ENCODE peak calls at places on chromosomes 5 and 9, in four cellular contexts. One of them, this sample, is unnamed.

GRCh38 chr5:134255418-134256150 is 29.7 kb upstream of the PPP2CA start:
- DNase-seq in GM12878: no peak
- DNase-seq in H1: no peak
- DNase-seq in HepG2: no peak
- DNase-seq in this sample: no peak

GRCh38 chr5:62473209-62473608 is 60.6 kb downstream of the IPO11 start:
- DNase-seq in GM12878: no peak
- DNase-seq in HepG2: no peak
- DNase-seq in H1: no peak
- DNase-seq in this sample: no peak

GRCh38 chr5:83220331-83220730 is 143.0 kb downstream of the XRCC4 start:
- DNase-seq in H1: no peak
- DNase-seq in GM12878: no peak
- DNase-seq in HepG2: no peak
- DNase-seq in this sample: peak; percentile 62

GRCh38 chr5:97915101-97915500 is 732.1 kb upstream of the RIOK2 start:
- DNase-seq in H1: no peak
- DNase-seq in GM12878: no peak
- DNase-seq in HepG2: no peak
- DNase-seq in this sample: no peak

GRCh38 chr5:13921573-13921972 is 22.9 kb downstream of the DNAH5 start:
- DNase-seq in HepG2: no peak
- DNase-seq in GM12878: no peak
- DNase-seq in H1: no peak
- DNase-seq in this sample: no peak

GRCh38 chr5:126373621-126374416 is 49.4 kb upstream of the GRAMD2B start:
- DNase-seq in GM12878: no peak
- DNase-seq in H1: no peak
- DNase-seq in HepG2: no peak
- DNase-seq in this sample: no peak

GRCh38 chr5:16733597-16733996 is 116.8 kb upstream of the RETREG1 start:
- DNase-seq in HepG2: no peak
- DNase-seq in H1: no peak
- DNase-seq in GM12878: no peak
- DNase-seq in this sample: no peak

GRCh38 chr5:127757576-127757975 is 54.4 kb downstream of the CCDC192 start:
- DNase-seq in GM12878: peak; percentile 16
- DNase-seq in H1: no peak
- DNase-seq in HepG2: no peak
- DNase-seq in this sample: peak; percentile 28

GRCh38 chr9:133991964-133992779 is at the start of gene VAV2:
- DNase-seq in H1: peak; percentile 77
- DNase-seq in GM12878: no peak
- DNase-seq in HepG2: peak; percentile 48
- DNase-seq in this sample: peak; percentile 76

GRCh38 chr9:89579741-89580395 is 24.9 kb upstream of the GADD45G start:
- DNase-seq in HepG2: no peak
- DNase-seq in H1: no peak
- DNase-seq in GM12878: no peak
- DNase-seq in this sample: no peak

GRCh38 chr9:10005206-10005605 is 607.6 kb downstream of the PTPRD start:
- DNase-seq in GM12878: no peak
- DNase-seq in HepG2: no peak
- DNase-seq in H1: no peak
- DNase-seq in this sample: no peak

GRCh38 chr9:116163293-116164055 is 9.9 kb downstream of the PAPPA start:
- DNase-seq in H1: no peak
- DNase-seq in HepG2: peak; percentile 10
- DNase-seq in GM12878: no peak
- DNase-seq in this sample: no peak

GRCh38 chr5:82480331-82480730 is 202.2 kb upstream of the RPS23 start:
- DNase-seq in GM12878: no peak
- DNase-seq in HepG2: no peak
- DNase-seq in H1: no peak
- DNase-seq in this sample: no peak

GRCh38 chr9:110979636-110980035 is 58.6 kb downstream of the LPAR1 start:
- DNase-seq in HepG2: no peak
- DNase-seq in H1: no peak
- DNase-seq in GM12878: no peak
- DNase-seq in this sample: no peak

GRCh38 chr9:15430920-15431844 is 8.5 kb downstream of the SNAPC3 start:
- DNase-seq in GM12878: no peak
- DNase-seq in H1: no peak
- DNase-seq in HepG2: no peak
- DNase-seq in this sample: peak; percentile 19

GRCh38 chr5:173420108-173420507 is 91.9 kb upstream of the STC2 start:
- DNase-seq in HepG2: no peak
- DNase-seq in H1: no peak
- DNase-seq in GM12878: no peak
- DNase-seq in this sample: peak; percentile 39

GRCh38 chr5:39164016-39164415 is 55.3 kb downstream of the FYB1 start:
- DNase-seq in H1: no peak
- DNase-seq in HepG2: no peak
- DNase-seq in GM12878: no peak
- DNase-seq in this sample: no peak

DNA sequence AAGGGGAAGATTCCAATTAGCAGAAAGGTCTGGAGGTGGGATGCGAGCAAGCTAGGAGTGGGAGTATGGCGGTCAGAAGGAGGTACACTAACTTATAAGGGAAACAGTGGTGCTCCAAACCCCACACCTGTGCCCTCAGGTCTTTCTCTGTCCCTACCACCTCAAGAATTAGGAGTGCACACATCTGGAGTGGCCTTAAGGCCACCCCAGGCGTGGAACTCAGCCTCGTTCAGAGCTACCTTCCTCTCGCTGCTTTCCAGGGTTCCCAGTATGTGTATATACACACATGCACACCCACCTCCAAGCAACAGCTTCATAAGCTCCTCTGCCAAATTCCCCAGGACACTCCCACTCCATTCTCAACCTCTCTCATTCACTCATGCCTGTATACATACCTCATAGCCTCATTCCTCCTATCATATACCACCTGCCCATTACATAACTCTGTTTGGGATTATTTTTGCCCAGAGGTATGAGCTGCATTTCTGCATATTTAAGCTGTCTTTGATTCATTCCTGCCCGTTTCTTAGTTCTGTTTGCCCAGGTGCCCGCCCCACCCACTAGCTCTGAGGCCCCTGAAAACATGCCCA is 118.7 kb downstream of the PSD2 start:
- DNase-seq in HepG2: no peak
- DNase-seq in H1: peak; percentile 32
- DNase-seq in GM12878: no peak
- DNase-seq in this sample: no peak
- TF ChIP-seq TCF12 in HepG2: no peak
- TF ChIP-seq TCF12 in H1: no peak
- TF ChIP-seq TCF12 in GM12878: no peak
- TF ChIP-seq TCF12 in this sample: no peak

GRCh38 chr5:54743581-54743980 is 226.0 kb downstream of the SNX18 start:
- DNase-seq in GM12878: no peak
- DNase-seq in H1: no peak
- DNase-seq in HepG2: no peak
- DNase-seq in this sample: no peak
- TF ChIP-seq TCF12 in GM12878: no peak
- TF ChIP-seq TCF12 in H1: no peak
- TF ChIP-seq TCF12 in HepG2: no peak
- TF ChIP-seq TCF12 in this sample: no peak

DNA sequence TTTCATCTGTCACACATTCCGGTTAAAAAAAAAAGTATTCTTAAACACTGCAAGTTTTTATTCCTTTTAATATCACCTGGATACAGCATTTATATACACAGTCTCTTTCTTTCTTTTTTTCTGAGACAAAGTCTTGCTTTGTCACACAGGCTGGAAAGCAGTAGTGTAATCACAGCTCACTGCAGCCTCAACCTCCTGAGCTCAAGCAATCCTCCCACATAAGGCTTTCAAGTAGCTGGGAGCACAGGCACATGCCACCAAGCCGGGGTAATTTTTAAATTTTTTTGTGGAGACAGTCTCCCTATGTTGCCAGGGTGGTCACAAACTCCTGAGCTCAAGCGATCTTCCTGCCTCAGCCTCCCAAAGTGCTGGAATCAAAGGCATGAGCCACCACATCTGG is 13.9 kb downstream of the KIF20A start:
- DNase-seq in GM12878: no peak
- DNase-seq in H1: no peak
- DNase-seq in HepG2: no peak
- DNase-seq in this sample: no peak
- TF ChIP-seq TCF12 in GM12878: no peak
- TF ChIP-seq TCF12 in H1: no peak
- TF ChIP-seq TCF12 in HepG2: no peak
- TF ChIP-seq TCF12 in this sample: no peak

GRCh38 chr9:75047506-75047905 is 19.4 kb upstream of the CARNMT1 start:
- DNase-seq in HepG2: no peak
- DNase-seq in H1: no peak
- DNase-seq in GM12878: no peak
- DNase-seq in this sample: no peak

GRCh38 chr9:75051285-75051684 is 23.2 kb upstream of the CARNMT1 start:
- DNase-seq in GM12878: no peak
- DNase-seq in H1: no peak
- DNase-seq in HepG2: no peak
- DNase-seq in this sample: no peak

GRCh38 chr9:75041041-75041440 is 12.9 kb upstream of the CARNMT1 start:
- DNase-seq in HepG2: no peak
- DNase-seq in H1: no peak
- DNase-seq in GM12878: no peak
- DNase-seq in this sample: no peak

GRCh38 chr9:75046725-75047345 is 18.7 kb upstream of the CARNMT1 start:
- DNase-seq in H1: no peak
- DNase-seq in GM12878: no peak
- DNase-seq in HepG2: no peak
- DNase-seq in this sample: no peak
- TF ChIP-seq TCF12 in H1: no peak
- TF ChIP-seq TCF12 in GM12878: no peak
- TF ChIP-seq TCF12 in HepG2: no peak
- TF ChIP-seq TCF12 in this sample: no peak

DNA sequence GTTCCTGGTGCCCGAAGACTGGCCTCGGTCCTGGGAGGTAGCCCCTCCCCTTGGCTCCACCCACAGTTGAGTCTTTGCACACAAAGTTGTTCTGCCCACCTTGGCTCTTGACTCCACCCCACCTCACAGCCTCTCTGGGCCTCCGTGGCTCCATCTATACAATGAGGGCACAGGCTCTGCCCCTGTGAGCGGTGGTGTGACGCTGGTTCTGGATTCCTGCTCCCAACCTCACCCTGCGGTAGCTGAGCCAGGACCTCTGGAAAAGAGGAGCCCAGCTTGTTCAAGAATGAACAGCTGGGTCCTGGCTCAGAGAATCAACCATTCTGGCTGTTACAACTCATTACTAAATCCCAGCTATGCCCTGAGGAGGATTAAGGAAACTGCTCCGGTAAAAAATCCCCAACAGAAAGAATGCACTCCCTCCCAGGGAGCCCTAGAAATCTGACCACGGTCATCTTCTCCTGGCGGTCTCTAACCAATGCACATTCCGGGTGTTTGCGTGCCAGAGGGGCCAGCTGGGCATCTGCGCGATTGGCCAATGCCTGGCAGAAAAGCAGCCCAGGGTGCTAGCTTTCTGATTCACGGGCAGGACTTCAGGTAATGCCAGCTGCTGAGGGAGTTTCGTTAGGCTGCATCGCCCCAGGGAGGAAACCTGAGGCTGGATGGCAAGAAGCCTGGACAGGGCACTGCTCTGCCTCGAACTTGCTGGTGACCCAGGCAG is 9.9 kb upstream of the GRHPR start:
- DNase-seq in GM12878: no peak
- DNase-seq in HepG2: no peak
- DNase-seq in H1: no peak
- DNase-seq in this sample: no peak
- TF ChIP-seq TCF12 in GM12878: no peak
- TF ChIP-seq TCF12 in HepG2: no peak
- TF ChIP-seq TCF12 in H1: no peak
- TF ChIP-seq TCF12 in this sample: no peak

DNA sequence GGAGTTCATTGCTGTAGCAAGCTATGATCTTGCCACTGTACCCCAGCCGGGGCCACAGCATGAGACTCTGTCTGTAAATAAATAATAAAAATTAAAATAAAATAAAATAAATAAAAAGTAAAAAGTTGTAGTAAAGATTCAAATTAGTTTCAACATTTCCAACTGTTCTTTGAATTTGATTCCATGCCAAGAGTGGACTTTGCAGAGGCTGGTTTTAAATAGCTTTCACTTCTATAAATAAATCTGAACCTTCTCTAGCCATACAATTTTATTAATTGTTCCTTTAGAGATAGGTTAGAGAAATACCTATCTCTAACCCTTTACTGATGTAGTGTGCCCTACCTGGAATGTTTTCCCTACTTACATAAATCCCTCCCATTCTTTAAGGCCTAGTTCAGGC is 129.7 kb upstream of the SLIT3 start:
- DNase-seq in GM12878: no peak
- DNase-seq in H1: no peak
- DNase-seq in HepG2: no peak
- DNase-seq in this sample: no peak
- TF ChIP-seq TCF12 in GM12878: no peak
- TF ChIP-seq TCF12 in H1: no peak
- TF ChIP-seq TCF12 in HepG2: no peak
- TF ChIP-seq TCF12 in this sample: no peak

GRCh38 chr9:99234618-99235017 is 12.5 kb downstream of the SEC61B start:
- DNase-seq in GM12878: no peak
- DNase-seq in HepG2: no peak
- DNase-seq in H1: no peak
- DNase-seq in this sample: no peak

GRCh38 chr9:99235874-99236627 is 14.0 kb downstream of the SEC61B start:
- DNase-seq in HepG2: no peak
- DNase-seq in H1: no peak
- DNase-seq in GM12878: peak; percentile 82
- DNase-seq in this sample: no peak

GRCh38 chr9:99237356-99237755 is 15.3 kb downstream of the SEC61B start:
- DNase-seq in HepG2: no peak
- DNase-seq in GM12878: no peak
- DNase-seq in H1: no peak
- DNase-seq in this sample: no peak

GRCh38 chr9:99235069-99235468 is 13.0 kb downstream of the SEC61B start:
- DNase-seq in HepG2: no peak
- DNase-seq in GM12878: no peak
- DNase-seq in H1: no peak
- DNase-seq in this sample: no peak

DNA sequence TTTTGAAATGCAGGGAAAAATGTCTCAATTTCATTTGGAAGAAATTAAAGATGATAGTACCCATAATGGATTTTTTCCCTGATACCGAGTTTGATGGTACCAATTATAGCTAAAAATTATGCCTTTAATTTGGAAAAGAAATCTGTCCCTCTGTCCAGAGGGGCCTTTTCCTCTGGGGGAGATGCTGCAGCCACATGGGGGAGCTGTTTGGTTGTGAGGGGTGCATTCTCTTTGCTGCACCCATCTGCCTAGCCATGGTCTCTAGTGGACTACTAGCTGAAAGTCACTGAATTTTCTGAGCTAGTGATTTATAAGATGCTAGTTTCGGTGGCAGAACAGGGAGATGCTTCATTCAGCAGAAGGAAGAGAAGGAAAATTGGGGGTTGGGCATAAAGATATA is 9.6 kb downstream of the SEC61B start:
- DNase-seq in GM12878: peak; percentile 25
- DNase-seq in HepG2: peak; percentile 9
- DNase-seq in H1: peak; percentile 55
- DNase-seq in this sample: peak; percentile 38
- TF ChIP-seq TCF12 in GM12878: no peak
- TF ChIP-seq TCF12 in HepG2: no peak
- TF ChIP-seq TCF12 in H1: no peak
- TF ChIP-seq TCF12 in this sample: no peak